ENCODE peak calls at places on chromosome 22, in six cellular contexts. B, G, R, Y, L and T are unnamed samples. For H3K4me1, the result is how much of the 10 kb centered on the place peaks cover.

GRCh38 chr22:20438066-20438677 is 547 bp upstream of the SCARF2 start:
- DNase-seq in B (no peak), G (peak), R (peak), Y (peak), L (no peak), T (peak)

GRCh38 chr22:36323182-36323854 is 64.4 kb downstream of the MYH9 start:
- DNase-seq in B (peak), G (no peak), R (peak), Y (no peak), L (peak), T (peak)

GRCh38 chr22:50622723-50623327 is 5.1 kb downstream of the ARSA start:
- DNase-seq in B (peak), G (no peak), R (no peak), Y (no peak), L (no peak), T (peak)

GRCh38 chr22:50683994-50684371 is 11.4 kb downstream of the SHANK3 start:
- DNase-seq in B (no peak), G (no peak), R (no peak), Y (no peak), L (no peak), T (no peak)

GRCh38 chr22:39097098-39098020 is at the start of gene APOBEC3H:
- DNase-seq in B (peak), G (no peak), R (peak), Y (peak), L (peak), T (peak)

GRCh38 chr22:48352086-48352911 is 1475.4 kb downstream of the BRD1 start:
- DNase-seq in B (no peak), G (no peak), R (no peak), Y (no peak), L (no peak), T (no peak)

GRCh38 chr22:50041361-50042065 is 16.6 kb downstream of the TTLL8 start:
- DNase-seq in B (no peak), G (no peak), R (no peak), Y (no peak), L (no peak), T (no peak)

GRCh38 chr22:37214431-37215025 is 2.3 kb upstream of the SSTR3 start:
- DNase-seq in B (no peak), G (no peak), R (no peak), Y (no peak), L (no peak), T (no peak)

GRCh38 chr22:38694945-38695344 is 5.8 kb downstream of the JOSD1 start:
- DNase-seq in B (no peak), G (no peak), R (no peak), Y (no peak), L (no peak), T (no peak)

GRCh38 chr22:39498802-39499201 is 3.3 kb upstream of the MIEF1 start:
- DNase-seq in B (no peak), G (no peak), R (no peak), Y (no peak), L (no peak), T (no peak)

GRCh38 chr22:38782402-38783094 is 11.4 kb downstream of the DNAL4 start:
- DNase-seq in B (no peak), G (no peak), R (peak), Y (peak), L (no peak), T (no peak)

GRCh38 chr22:49838771-49839717 is 11.4 kb upstream of the BRD1 start:
- DNase-seq in B (peak), G (peak), R (peak), Y (no peak), L (no peak), T (no peak)

GRCh38 chr22:23874871-23875270 is 17.2 kb downstream of the SLC2A11 start:
- DNase-seq in B (no peak), G (no peak), R (no peak), Y (no peak), L (no peak), T (no peak)

GRCh38 chr22:19357270-19358105 is 66.0 kb upstream of the CLTCL1 start:
- DNase-seq in B (no peak), G (no peak), R (peak), Y (peak), L (no peak), T (peak)

GRCh38 chr22:37806409-37807338 is 1.1 kb upstream of the GCAT start:
- DNase-seq in B (no peak), G (peak), R (peak), Y (peak), L (no peak), T (peak)

GRCh38 chr22:28208797-28209196 is 289.7 kb upstream of the PITPNB start:
- DNase-seq in B (no peak), G (no peak), R (no peak), Y (peak), L (no peak), T (no peak)

GRCh38 chr22:33806191-33806590 is 114.1 kb downstream of the LARGE1 start:
- DNase-seq in B (peak), G (no peak), R (no peak), Y (peak), L (no peak), T (no peak)

GRCh38 chr22:38704568-38705234 is 1.0 kb upstream of the GTPBP1 start:
- DNase-seq in B (no peak), G (no peak), R (no peak), Y (no peak), L (no peak), T (no peak)

GRCh38 chr22:37563153-37564081 is 3.1 kb downstream of the CDC42EP1 start:
- DNase-seq in B (peak), G (peak), R (peak), Y (peak), L (peak), T (peak)

GRCh38 chr22:32204211-32204855 is 540 bp downstream of the RFPL2 start:
- DNase-seq in B (no peak), G (peak), R (no peak), Y (no peak), L (no peak), T (peak)

GRCh38 chr22:35397095-35397904 is 2.6 kb upstream of the MCM5 start:
- DNase-seq in B (no peak), G (no peak), R (peak), Y (no peak), L (no peak), T (no peak)

GRCh38 chr22:17891427-17892167 is 117.3 kb upstream of the BID start:
- DNase-seq in B (peak), G (peak), R (no peak), Y (no peak), L (peak), T (peak)

GRCh38 chr22:49091917-49092545 is 735.6 kb downstream of the BRD1 start:
- DNase-seq in B (no peak), G (no peak), R (no peak), Y (no peak), L (no peak), T (no peak)

GRCh38 chr22:41498322-41498721 is 29.4 kb downstream of the ACO2 start:
- DNase-seq in B (no peak), G (no peak), R (no peak), Y (no peak), L (no peak), T (no peak)

GRCh38 chr22:31676700-31677099 is 14.7 kb upstream of the PISD start:
- DNase-seq in B (peak), G (peak), R (peak), Y (peak), L (peak), T (peak)

GRCh38 chr22:47602732-47603131 is 840.3 kb downstream of the TBC1D22A start:
- DNase-seq in B (no peak), G (no peak), R (no peak), Y (no peak), L (no peak), T (no peak)

GRCh38 chr22:22155607-22156006 is 89.0 kb upstream of the VPREB1 start:
- DNase-seq in B (no peak), G (no peak), R (no peak), Y (no peak), L (no peak), T (no peak)
- H3K4me1 ChIP-seq in B (under half), G (under half), R (under half), Y (under half), L (under half), T (under half)

GRCh38 chr22:29887358-29887757 is 4.4 kb downstream of the MTMR3 start:
- DNase-seq in B (no peak), G (no peak), R (no peak), Y (no peak), L (no peak), T (no peak)
- H3K4me1 ChIP-seq in B (under half), G (under half), R (under half), Y (under half), L (under half), T (under half)

DNA sequence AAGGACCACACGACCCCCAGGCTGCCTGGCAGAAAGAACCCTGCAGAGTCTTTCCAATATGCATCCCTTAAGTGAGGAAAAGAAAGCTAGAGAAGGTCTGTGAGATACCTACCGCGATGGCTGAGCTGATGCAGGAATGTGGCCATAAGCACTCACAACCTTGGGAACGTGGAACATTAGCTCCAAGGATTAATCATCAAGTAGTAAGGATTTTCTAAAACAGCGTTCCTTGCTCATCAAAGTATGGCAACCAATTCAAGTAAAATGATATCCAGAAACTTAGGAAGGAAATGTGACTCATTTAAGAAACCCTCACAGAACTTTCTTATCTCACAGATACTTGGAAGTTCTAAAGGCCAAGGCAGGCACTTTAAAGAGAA is 12.8 kb downstream of the PACSIN2 start:
- DNase-seq in B (no peak), G (peak), R (peak), Y (peak), L (no peak), T (no peak)
- H3K4me1 ChIP-seq in B (half or more), G (half or more), R (under half), Y (half or more), L (half or more), T (under half)

GRCh38 chr22:43001271-43002197 is 13.4 kb downstream of the PACSIN2 start:
- DNase-seq in B (no peak), G (no peak), R (peak), Y (peak), L (no peak), T (peak)
- H3K4me1 ChIP-seq in B (half or more), G (half or more), R (under half), Y (half or more), L (half or more), T (half or more)

GRCh38 chr22:42611076-42611475 is 3.6 kb downstream of the POLDIP3 start:
- DNase-seq in B (no peak), G (no peak), R (no peak), Y (no peak), L (no peak), T (no peak)

GRCh38 chr22:42610211-42610610 is 4.5 kb downstream of the POLDIP3 start:
- DNase-seq in B (no peak), G (no peak), R (no peak), Y (no peak), L (no peak), T (no peak)

GRCh38 chr22:42613869-42614268 is 814 bp downstream of the POLDIP3 start:
- DNase-seq in B (no peak), G (no peak), R (peak), Y (peak), L (no peak), T (no peak)

GRCh38 chr22:42604403-42604802 is 10.3 kb downstream of the POLDIP3 start:
- DNase-seq in B (no peak), G (no peak), R (peak), Y (no peak), L (no peak), T (peak)

DNA sequence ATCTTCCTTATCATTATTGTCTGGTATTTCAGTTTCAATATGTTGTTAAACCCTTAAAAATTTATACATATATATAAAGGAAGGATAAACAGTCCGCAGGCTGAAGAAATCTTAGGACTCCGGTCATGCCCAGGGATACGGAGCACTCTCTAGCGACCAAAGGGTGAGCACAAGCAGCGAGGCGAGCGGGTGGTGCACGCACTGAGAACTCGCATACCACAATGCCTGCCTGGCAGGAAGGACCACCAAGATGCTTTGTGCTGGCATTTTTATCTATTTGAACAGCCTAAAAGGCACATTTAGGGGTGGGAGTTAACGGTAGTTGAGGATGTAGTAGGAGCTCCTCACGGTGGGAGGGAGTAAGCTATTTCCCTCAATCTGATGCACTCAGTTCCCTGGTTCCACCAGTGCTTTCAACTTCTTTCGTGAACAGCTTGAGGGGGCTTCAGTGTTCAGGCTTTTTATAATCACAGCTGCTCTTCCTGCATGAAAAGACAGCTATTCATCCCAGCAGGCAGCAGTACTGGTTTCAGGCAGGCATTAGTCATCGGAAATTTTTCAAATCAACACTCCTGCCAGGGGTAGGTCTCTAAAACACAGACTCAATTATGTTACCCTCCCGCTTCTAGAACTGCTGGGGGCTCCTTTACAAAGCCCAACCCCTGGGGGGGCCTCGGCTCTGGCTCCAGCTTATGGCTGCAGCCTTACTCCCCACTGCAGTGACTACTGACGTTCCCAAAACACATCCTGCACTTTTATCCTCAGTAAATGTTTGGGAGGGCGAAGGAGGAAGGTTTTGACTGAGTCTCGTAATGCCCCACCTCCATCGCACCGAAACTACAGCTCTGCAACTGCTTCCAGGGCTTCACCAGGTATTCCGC is 6.0 kb downstream of the POLDIP3 start:
- DNase-seq in B (no peak), G (no peak), R (peak), Y (peak), L (no peak), T (peak)
- H3K4me1 ChIP-seq in B (under half), G (under half), R (under half), Y (half or more), L (half or more), T (half or more)

GRCh38 chr22:46064966-46065666 is 85.2 kb upstream of the PPARA start:
- DNase-seq in B (peak), G (no peak), R (peak), Y (no peak), L (no peak), T (no peak)
- H3K4me1 ChIP-seq in B (half or more), G (under half), R (under half), Y (half or more), L (half or more), T (under half)

GRCh38 chr22:42612336-42612735 is 2.3 kb downstream of the POLDIP3 start:
- DNase-seq in B (no peak), G (no peak), R (no peak), Y (no peak), L (no peak), T (no peak)
- H3K4me1 ChIP-seq in B (half or more), G (under half), R (under half), Y (half or more), L (half or more), T (half or more)

GRCh38 chr22:25849514-25849913 is 107.5 kb downstream of the MYO18B start:
- DNase-seq in B (no peak), G (no peak), R (no peak), Y (no peak), L (peak), T (no peak)

GRCh38 chr22:25853902-25854301 is 111.9 kb downstream of the MYO18B start:
- DNase-seq in B (no peak), G (peak), R (no peak), Y (no peak), L (no peak), T (no peak)

GRCh38 chr22:25852223-25852622 is 110.2 kb downstream of the MYO18B start:
- DNase-seq in B (no peak), G (no peak), R (no peak), Y (no peak), L (no peak), T (no peak)

GRCh38 chr22:25853078-25853477 is 111.1 kb downstream of the MYO18B start:
- DNase-seq in B (no peak), G (no peak), R (no peak), Y (no peak), L (no peak), T (no peak)

DNA sequence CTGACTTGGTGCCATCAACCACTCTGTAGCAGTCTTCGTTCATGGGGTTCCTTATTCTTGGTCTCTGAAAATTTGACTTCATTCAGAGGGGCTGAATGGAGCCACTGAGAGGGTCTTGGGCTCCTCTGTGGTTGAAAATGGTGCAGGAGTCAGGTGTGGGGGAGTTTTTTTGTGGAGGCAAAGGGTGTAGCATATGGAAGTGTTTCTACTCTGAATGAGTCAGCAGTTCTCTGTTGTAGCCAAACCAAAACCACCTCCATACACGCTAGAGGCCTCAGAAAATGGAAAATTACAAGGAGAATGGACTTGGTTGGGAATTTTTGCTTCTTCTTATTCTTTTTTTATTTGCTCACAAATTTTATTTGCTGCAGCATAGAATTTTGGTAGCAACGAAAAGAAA is 111.5 kb downstream of the MYO18B start:
- DNase-seq in B (no peak), G (no peak), R (no peak), Y (no peak), L (no peak), T (no peak)
- H3K4me1 ChIP-seq in B (under half), G (under half), R (under half), Y (under half), L (under half), T (under half)